ENCODE peak calls at places on chromosomes 2 and 18, in four cellular contexts. Y is skeletal muscle cell, F is SJSA1, G is activated T-helper 1 cell treated with Interleukin-2 at 50 U/mL for 16 hours. W is an unnamed sample.

GRCh38 chr18:21300616-21301200 is 58.7 kb downstream of the GREB1L start:
- DNase-seq in Y (no peak), F (no peak), G (no peak), W (no peak)

GRCh38 chr2:112959109-112959591 is 18.7 kb upstream of the IL36G start:
- DNase-seq in Y (no peak), F (no peak), G (no peak), W (no peak)

GRCh38 chr2:223306371-223306770 is 254.4 kb downstream of the KCNE4 start:
- DNase-seq in Y (no peak), F (peak), G (no peak), W (no peak)

GRCh38 chr18:60649816-60650215 is 277.2 kb upstream of the MC4R start:
- DNase-seq in Y (no peak), F (no peak), G (no peak), W (no peak)

GRCh38 chr2:171360905-171361304 is 72.9 kb downstream of the METTL8 start:
- DNase-seq in Y (no peak), F (no peak), G (no peak), W (no peak)

GRCh38 chr2:112153501-112153900 is 15.3 kb downstream of the FBLN7 start:
- DNase-seq in Y (no peak), F (no peak), G (no peak), W (no peak)

GRCh38 chr18:23377669-23378469 is 75.2 kb upstream of the RIOK3 start:
- DNase-seq in Y (peak), F (peak), G (no peak), W (peak)

GRCh38 chr18:48170651-48171050 is 238.5 kb downstream of the ZBTB7C start:
- DNase-seq in Y (no peak), F (no peak), G (no peak), W (no peak)

GRCh38 chr2:25877431-25878360 is 591 bp downstream of the ASXL2 start:
- DNase-seq in Y (no peak), F (peak), G (peak), W (peak)

GRCh38 chr18:2794159-2794558 is 52.6 kb upstream of the EMILIN2 start:
- DNase-seq in Y (no peak), F (no peak), G (no peak), W (no peak)

GRCh38 chr2:191155608-191156071 is 4.8 kb upstream of the STAT4 start:
- DNase-seq in Y (peak), F (peak), G (no peak), W (no peak)

GRCh38 chr2:12493031-12493513 is 223.7 kb upstream of the TRIB2 start:
- DNase-seq in Y (no peak), F (no peak), G (peak), W (no peak)